ENCODE peak calls at places on chromosomes 16 and 17, in five cellular contexts. S is T-helper 2 cell; Y is stimulated activated naive CD4-positive, alpha-beta T cell; Q is SW480; E is upper lobe of right lung. K is an unnamed sample.

GRCh38 chr16:89921699-89922476 is 1.3 kb upstream of the TUBB3 start:
- DNase-seq in Q (peak), E (peak), S (no peak), Y (no peak), K (no peak)

GRCh38 chr17:81125573-81126081 is 39.7 kb upstream of the PVALEF start:
- DNase-seq in Y (no peak), S (no peak), E (no peak), Q (peak), K (no peak)

GRCh38 chr16:85390511-85391174 is 222.5 kb upstream of the GSE1 start:
- DNase-seq in Y (no peak), E (peak), Q (peak), S (no peak), K (peak)

GRCh38 chr17:45284176-45285140 is 22.6 kb upstream of the SPATA32 start:
- DNase-seq in S (no peak), E (peak), Q (no peak), Y (no peak), K (peak)

GRCh38 chr17:65359016-65359415 is 202.4 kb downstream of the AXIN2 start:
- DNase-seq in Q (peak), E (no peak), Y (no peak), S (no peak), K (no peak)

GRCh38 chr16:674968-675883 is at the start of gene RHBDL1:
- DNase-seq in Y (no peak), E (no peak), Q (no peak), S (no peak), K (peak)

GRCh38 chr16:69166946-69167930 is 19.7 kb upstream of the SNTB2 start:
- DNase-seq in Q (peak), E (no peak), S (no peak), Y (no peak), K (no peak)

GRCh38 chr16:16797239-16797638 is 418.3 kb downstream of the NPIPA7 start:
- DNase-seq in S (no peak), Y (no peak), E (no peak), Q (no peak), K (no peak)

GRCh38 chr16:81646561-81646960 is 132.5 kb upstream of the PLCG2 start:
- DNase-seq in Y (no peak), E (no peak), S (no peak), Q (no peak), K (no peak)

GRCh38 chr17:76353004-76353598 is 615 bp downstream of the PRPSAP1 start:
- DNase-seq in E (peak), S (no peak), Y (no peak), Q (peak), K (peak)

GRCh38 chr17:80859004-80859941 is 132.4 kb upstream of the CHMP6 start:
- DNase-seq in Y (no peak), S (no peak), E (no peak), Q (no peak), K (no peak)

GRCh38 chr16:57518520-57518919 is 17.9 kb downstream of the CCDC102A start:
- DNase-seq in Q (no peak), E (no peak), S (no peak), Y (no peak), K (no peak)

GRCh38 chr17:35243459-35244204 is 760 bp downstream of the SLFN5 start:
- DNase-seq in Y (no peak), E (peak), S (peak), Q (peak), K (peak)

GRCh38 chr17:2054262-2054739 is 602 bp upstream of the HIC1 start:
- DNase-seq in Q (peak), Y (peak), E (no peak), S (no peak), K (peak)

GRCh38 chr16:72875291-72876036 is 172.5 kb downstream of the ZFHX3 start:
- DNase-seq in E (no peak), Q (peak), Y (no peak), S (no peak), K (no peak)

GRCh38 chr17:42783062-42783777 is 2.8 kb downstream of the WNK4 start:
- DNase-seq in Y (no peak), Q (peak), S (no peak), E (no peak), K (no peak)

GRCh38 chr17:58339775-58340622 is 11.4 kb upstream of the TSPOAP1 start:
- DNase-seq in E (peak), Q (no peak), Y (no peak), S (no peak), K (no peak)

GRCh38 chr16:22397459-22397858 is 23.0 kb upstream of the CDR2 start:
- DNase-seq in Q (no peak), Y (no peak), E (no peak), S (no peak), K (no peak)

GRCh38 chr17:45171338-45172231 is 9.9 kb downstream of the HEXIM2 start:
- DNase-seq in Y (no peak), E (peak), Q (peak), S (no peak), K (no peak)

GRCh38 chr16:30473231-30474061 is 904 bp downstream of the ITGAL start:
- DNase-seq in Y (no peak), E (peak), S (peak), Q (no peak), K (no peak)